ENCODE peak calls at places on chromosomes 2 and 18, in ten cellular contexts. V is endodermal cell, F is cardiac muscle cell, P is sigmoid colon, A is stomach, I is mucosa of descending colon, E is uterus, K is heart left ventricle, Y is heart right ventricle, J is fibroblast of lung. H is an unnamed sample. For H3K4me1, the result is how much of the 10 kb centered on the place peaks cover.

GRCh38 chr2:232146294-232146693 is 184.8 kb downstream of the DIS3L2 start:
- DNase-seq in V (no peak), F (no peak), P (no peak), A (no peak), I (no peak), E (no peak), K (no peak), Y (no peak), J (peak), H (no peak)

GRCh38 chr18:47050468-47050867 is 15.0 kb upstream of the ELOA2 start:
- DNase-seq in V (no peak), F (peak), P (no peak), A (no peak), I (no peak), E (no peak), K (no peak), Y (no peak), J (peak), H (no peak)

GRCh38 chr2:222802502-222803196 is 58.2 kb upstream of the ACSL3 start:
- DNase-seq in V (no peak), F (no peak), P (no peak), A (no peak), I (no peak), E (no peak), K (no peak), Y (no peak), J (no peak), H (no peak)

GRCh38 chr18:59697236-59697932 is at the start of gene CCBE1:
- DNase-seq in V (peak), F (peak), P (peak), A (peak), I (peak), E (peak), K (peak), Y (peak), J (peak), H (peak)

GRCh38 chr2:207337234-207338219 is 171.8 kb upstream of the KLF7 start:
- DNase-seq in V (peak), F (no peak), P (no peak), A (no peak), I (no peak), E (no peak), K (no peak), Y (no peak), J (peak), H (no peak)

GRCh38 chr2:241049739-241050623 is 51.6 kb downstream of the SNED1 start:
- DNase-seq in V (peak), F (peak), P (peak), A (no peak), I (no peak), E (no peak), K (peak), Y (peak), J (peak), H (no peak)

GRCh38 chr2:147198651-147199171 is 646.1 kb upstream of the ACVR2A start:
- DNase-seq in V (peak), F (no peak), P (no peak), A (no peak), I (no peak), E (no peak), K (no peak), Y (no peak), J (peak), H (no peak)

GRCh38 chr18:42447688-42448087 is 492.7 kb downstream of the PIK3C3 start:
- DNase-seq in V (no peak), F (no peak), P (no peak), A (no peak), I (no peak), E (no peak), K (no peak), Y (no peak), J (no peak), H (no peak)

GRCh38 chr2:20494246-20494645 is 47.4 kb downstream of the RHOB start:
- DNase-seq in V (no peak), F (no peak), P (no peak), A (no peak), I (no peak), E (no peak), K (no peak), Y (no peak), J (peak), H (no peak)

DNA sequence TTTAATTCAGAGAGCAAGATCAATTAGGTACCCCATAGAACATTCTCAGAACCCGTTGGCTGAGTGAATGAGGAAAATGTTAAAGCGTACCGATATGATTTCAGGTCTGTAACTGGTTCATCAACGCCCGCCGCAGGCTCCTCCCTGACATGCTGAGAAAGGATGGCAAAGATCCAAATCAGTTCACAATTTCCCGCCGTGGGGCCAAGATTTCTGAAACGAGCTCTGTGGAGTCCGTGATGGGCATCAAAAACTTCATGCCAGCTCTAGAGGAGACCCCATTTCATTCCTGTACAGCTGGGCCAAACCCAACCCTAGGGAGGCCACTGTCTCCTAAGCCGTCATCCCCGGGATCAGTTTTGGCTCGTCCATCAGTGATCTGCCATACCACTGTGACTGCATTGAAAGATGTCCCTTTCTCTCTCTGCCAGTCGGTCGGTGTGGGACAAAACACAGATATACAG is 7.3 kb downstream of the TGIF1 start:
- DNase-seq in V (no peak), F (no peak), P (no peak), A (peak), I (no peak), E (no peak), K (no peak), Y (no peak), J (no peak), H (no peak)
- H3K4me1 ChIP-seq in V (under half), F (under half), P (half or more), A (under half), I (under half), E (under half), K (under half), Y (under half), J (under half), H (under half)

GRCh38 chr2:120956486-120957156 is 221.0 kb downstream of the GLI2 start:
- DNase-seq in V (peak), F (no peak), P (no peak), A (no peak), I (no peak), E (no peak), K (no peak), Y (no peak), J (no peak), H (peak)

GRCh38 chr2:120959426-120959825 is 223.8 kb downstream of the GLI2 start:
- DNase-seq in V (no peak), F (no peak), P (peak), A (no peak), I (no peak), E (peak), K (peak), Y (peak), J (peak), H (peak)

GRCh38 chr2:120960994-120961393 is 225.3 kb downstream of the GLI2 start:
- DNase-seq in V (no peak), F (no peak), P (no peak), A (no peak), I (no peak), E (no peak), K (no peak), Y (no peak), J (no peak), H (no peak)

GRCh38 chr2:120957905-120958304 is 222.2 kb downstream of the GLI2 start:
- DNase-seq in V (no peak), F (no peak), P (no peak), A (peak), I (no peak), E (no peak), K (peak), Y (peak), J (no peak), H (no peak)

GRCh38 chr2:120958623-120959366 is 223.1 kb downstream of the GLI2 start:
- DNase-seq in V (peak), F (no peak), P (no peak), A (no peak), I (no peak), E (no peak), K (no peak), Y (no peak), J (no peak), H (peak)
- TF ChIP-seq CTCF in V (peak), F (peak), P (no peak), A (no peak), I (no peak), E (no peak), K (no peak), Y (no peak), J (peak), H (no peak)

GRCh38 chr2:238114851-238115660 is 14.9 kb downstream of the ESPNL start:
- DNase-seq in V (peak), F (no peak), P (no peak), A (no peak), I (peak), E (no peak), K (peak), Y (peak), J (no peak), H (peak)
- H3K4me1 ChIP-seq in V (under half), F (under half), P (under half), A (under half), I (under half), E (under half), K (under half), Y (under half), J (under half), H (under half)

DNA sequence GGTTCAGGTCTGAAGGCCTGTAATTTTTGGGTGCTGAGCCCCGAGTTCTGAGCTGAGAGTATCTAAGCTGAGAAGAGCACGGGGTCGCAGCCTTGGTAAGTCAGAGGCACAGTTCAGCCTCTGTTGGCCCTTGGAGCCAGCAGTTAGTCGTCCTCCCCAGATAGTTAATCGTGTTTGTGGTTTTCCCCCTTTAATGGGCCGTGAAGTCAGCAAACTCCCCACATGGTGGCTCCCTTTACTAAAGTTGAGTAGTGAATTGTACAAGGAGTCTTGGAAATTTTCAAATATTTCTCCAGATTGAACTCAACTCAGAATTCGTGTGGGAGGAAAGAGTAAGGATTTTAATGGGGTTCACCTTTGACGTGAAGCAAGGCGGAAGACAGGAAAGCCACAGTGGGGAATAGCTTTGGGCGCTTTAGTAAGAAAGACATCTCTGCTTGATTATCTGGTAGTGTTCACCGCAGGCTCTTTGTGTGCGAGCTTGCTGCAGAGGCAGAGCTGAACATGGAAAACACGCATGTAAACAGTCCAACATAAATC is 2.4 kb upstream of the ADCYAP1 start:
- DNase-seq in V (peak), F (no peak), P (no peak), A (no peak), I (no peak), E (no peak), K (no peak), Y (no peak), J (peak), H (no peak)
- TF ChIP-seq CTCF in V (peak), F (peak), P (no peak), A (no peak), I (no peak), E (no peak), K (no peak), Y (peak), J (no peak), H (no peak)

GRCh38 chr2:136131961-136132839 is 14.3 kb upstream of the CXCR4 start:
- DNase-seq in V (no peak), F (no peak), P (no peak), A (peak), I (peak), E (no peak), K (no peak), Y (no peak), J (no peak), H (peak)
- H3K4me1 ChIP-seq in V (under half), F (under half), P (under half), A (under half), I (under half), E (under half), K (under half), Y (under half), J (under half), H (under half)